ENCODE peak calls at places on chromosomes 2 and 18, in six cellular contexts. Y, S, X, M, F and U are unnamed samples.

GRCh38 chr18:12686100-12686499 is 16.4 kb downstream of the CEP76 start:
- DNase-seq in S (peak; percentile 55), Y (peak; percentile 29), F (no peak), X (peak; percentile 16), M (no peak), U (no peak)

GRCh38 chr18:70418551-70419311 is 129.9 kb downstream of the SOCS6 start:
- DNase-seq in X (no peak), M (no peak), F (no peak), S (no peak), Y (no peak), U (no peak)

GRCh38 chr2:108239786-108240185 is at the start of gene SULT1C3:
- DNase-seq in Y (no peak), X (no peak), F (no peak), M (no peak), S (no peak), U (no peak)

GRCh38 chr18:32435631-32436500 is 34.8 kb downstream of the GAREM1 start:
- DNase-seq in M (no peak), X (no peak), F (no peak), Y (peak; percentile 68), S (no peak), U (no peak)

GRCh38 chr2:204869142-204869823 is 324.0 kb downstream of the PARD3B start:
- DNase-seq in M (peak; percentile 12), S (no peak), F (no peak), Y (no peak), X (peak; percentile 50), U (no peak)

GRCh38 chr2:217838409-217838831 is 164.4 kb downstream of the TNS1 start:
- DNase-seq in M (no peak), F (no peak), X (no peak), S (no peak), Y (no peak), U (no peak)

GRCh38 chr18:52060612-52061259 is 279.3 kb upstream of the DCC start:
- DNase-seq in X (no peak), F (no peak), Y (no peak), S (no peak), M (no peak), U (no peak)

GRCh38 chr18:7369006-7369405 is 138.1 kb downstream of the LRRC30 start:
- DNase-seq in S (no peak), F (peak; percentile 43), X (no peak), Y (peak; percentile 19), M (no peak), U (no peak)

GRCh38 chr2:231781798-231782726 is 980 bp upstream of the PDE6D start:
- DNase-seq in M (no peak), Y (peak; percentile 29), F (peak; percentile 15), X (no peak), S (peak; percentile 50), U (no peak)

GRCh38 chr18:10477121-10477862 is 22.9 kb downstream of the APCDD1 start:
- DNase-seq in F (no peak), M (no peak), Y (peak; percentile 28), X (no peak), S (no peak), U (no peak)

GRCh38 chr2:3636586-3637310 is 21.3 kb upstream of the ALLC start:
- DNase-seq in Y (no peak), M (no peak), F (no peak), X (no peak), S (no peak), U (no peak)

GRCh38 chr18:67135981-67136380 is 380.5 kb downstream of the DSEL start:
- DNase-seq in F (no peak), Y (no peak), S (no peak), X (no peak), M (no peak), U (no peak)

GRCh38 chr2:238848941-238849853 is 1.3 kb downstream of the TWIST2 start:
- DNase-seq in X (no peak), S (no peak), M (no peak), Y (peak; percentile 29), F (no peak), U (no peak)

GRCh38 chr2:227862227-227862740 is 9.1 kb upstream of the DAW1 start:
- DNase-seq in F (peak; percentile 25), M (no peak), X (peak; percentile 69), Y (peak; percentile 62), S (peak; percentile 80), U (no peak)

GRCh38 chr18:64219511-64219910 is 70.6 kb upstream of the LINC00305 start:
- DNase-seq in X (no peak), Y (no peak), M (no peak), F (no peak), S (no peak), U (no peak)

GRCh38 chr2:118492335-118492734 is 355.1 kb downstream of the EN1 start:
- DNase-seq in M (no peak), Y (peak; percentile 28), S (peak; percentile 38), F (no peak), X (peak; percentile 2), U (no peak)

GRCh38 chr2:220188031-220188430 is 560.6 kb downstream of the SLC4A3 start:
- DNase-seq in Y (no peak), M (no peak), X (no peak), F (no peak), S (peak; percentile 79), U (no peak)

GRCh38 chr2:226898925-226899324 is 63.1 kb downstream of the RHBDD1 start:
- DNase-seq in F (no peak), M (no peak), S (no peak), X (no peak), Y (no peak), U (no peak)

GRCh38 chr2:124542932-124543640 is 518.0 kb downstream of the CNTNAP5 start:
- DNase-seq in F (no peak), X (no peak), M (no peak), S (no peak), Y (no peak), U (no peak)

GRCh38 chr18:33951031-33951430 is 273.7 kb downstream of the NOL4 start:
- DNase-seq in F (no peak), Y (no peak), M (no peak), X (no peak), S (no peak), U (no peak)

GRCh38 chr2:191245046-191245868 is at the start of gene MYO1B:
- DNase-seq in F (peak; percentile 90), Y (peak; percentile 92), X (peak; percentile 53), M (no peak), S (peak; percentile 89), U (peak; percentile 34)

GRCh38 chr18:1036926-1037325 is 132.3 kb downstream of the ADCYAP1 start:
- DNase-seq in Y (no peak), X (no peak), M (no peak), S (no peak), F (no peak), U (no peak)

GRCh38 chr2:163736433-163737168 is 793 bp upstream of the FIGN start:
- DNase-seq in M (no peak), Y (peak; percentile 86), F (peak; percentile 74), S (peak; percentile 63), X (no peak), U (no peak)

GRCh38 chr2:25378731-25379490 is 37.2 kb upstream of the DNMT3A start:
- DNase-seq in S (no peak), F (no peak), X (no peak), M (no peak), Y (no peak), U (no peak)

GRCh38 chr2:150647943-150648342 is 160.5 kb upstream of the RND3 start:
- DNase-seq in F (no peak), X (no peak), S (no peak), Y (no peak), M (no peak), U (no peak)

GRCh38 chr2:71609958-71610357 is 156.6 kb downstream of the DYSF start:
- DNase-seq in F (no peak), Y (no peak), X (peak; percentile 48), S (peak; percentile 42), M (no peak), U (no peak)

GRCh38 chr18:51108330-51108729 is 78.3 kb downstream of the SMAD4 start:
- DNase-seq in F (no peak), M (no peak), X (no peak), S (no peak), Y (no peak), U (no peak)

GRCh38 chr2:181234429-181235410 is 222.5 kb upstream of the ITGA4 start:
- DNase-seq in M (no peak), S (no peak), Y (peak; percentile 42), F (no peak), X (no peak), U (no peak)